ENCODE peak calls at places on chromosomes 5 and 9, in five cellular contexts. C, I, Q, V and H are unnamed samples.

GRCh38 chr9:4299006-4299795 is 667 bp downstream of the GLIS3 start:
- DNase-seq in C (peak), I (peak), Q (no peak), V (no peak), H (no peak)

GRCh38 chr5:178223828-178224335 is 8.7 kb downstream of the PHYKPL start:
- DNase-seq in C (no peak), I (no peak), Q (no peak), V (no peak), H (no peak)

GRCh38 chr9:90099262-90099982 is 494.6 kb downstream of the GADD45G start:
- DNase-seq in C (no peak), I (no peak), Q (peak), V (no peak), H (no peak)

GRCh38 chr9:124839612-124840299 is 13.5 kb upstream of the WDR38 start:
- DNase-seq in C (peak), I (no peak), Q (peak), V (no peak), H (no peak)

GRCh38 chr5:140833993-140834392 is at the start of gene PCDHA7:
- DNase-seq in C (peak), I (no peak), Q (no peak), V (no peak), H (no peak)

GRCh38 chr9:107397076-107398049 is 92.2 kb downstream of the KLF4 start:
- DNase-seq in C (peak), I (no peak), Q (no peak), V (no peak), H (peak)

GRCh38 chr5:34622046-34622435 is 34.1 kb upstream of the RAI14 start:
- DNase-seq in C (peak), I (no peak), Q (no peak), V (no peak), H (no peak)

GRCh38 chr9:137721899-137722298 is 103.1 kb downstream of the EHMT1 start:
- DNase-seq in C (no peak), I (no peak), Q (no peak), V (no peak), H (no peak)

GRCh38 chr9:99241106-99241505 is 19.0 kb downstream of the SEC61B start:
- DNase-seq in C (no peak), I (no peak), Q (peak), V (no peak), H (no peak)

GRCh38 chr9:82677086-82677485 is 385.9 kb downstream of the RASEF start:
- DNase-seq in C (no peak), I (no peak), Q (no peak), V (no peak), H (no peak)

GRCh38 chr5:72587909-72588308 is 80.7 kb upstream of the ZNF366 start:
- DNase-seq in C (no peak), I (no peak), Q (no peak), V (no peak), H (no peak)

GRCh38 chr5:115579747-115580173 is 22.5 kb downstream of the TICAM2 start:
- DNase-seq in C (peak), I (no peak), Q (no peak), V (no peak), H (no peak)

GRCh38 chr5:132427285-132428146 is 58.0 kb downstream of the SLC22A5 start:
- DNase-seq in C (peak), I (peak), Q (peak), V (no peak), H (peak)

GRCh38 chr9:90890146-90890545 is 88.5 kb downstream of the SYK start:
- DNase-seq in C (no peak), I (no peak), Q (no peak), V (no peak), H (no peak)

GRCh38 chr5:125926172-125926571 is 497.0 kb upstream of the GRAMD2B start:
- DNase-seq in C (no peak), I (no peak), Q (no peak), V (no peak), H (no peak)

GRCh38 chr9:97510797-97511761 is 9.6 kb downstream of the TMOD1 start:
- DNase-seq in C (peak), I (no peak), Q (no peak), V (no peak), H (no peak)

GRCh38 chr5:29143266-29143665 is 2050.2 kb upstream of the CDH6 start:
- DNase-seq in C (no peak), I (no peak), Q (no peak), V (no peak), H (no peak)

GRCh38 chr5:1505506-1506241 is 18.1 kb downstream of the LPCAT1 start:
- DNase-seq in C (peak), I (no peak), Q (no peak), V (no peak), H (no peak)

GRCh38 chr5:122419195-122419894 is 107.3 kb downstream of the SNCAIP start:
- DNase-seq in C (peak), I (no peak), Q (no peak), V (no peak), H (no peak)

GRCh38 chr9:70642421-70642820 is 228.0 kb upstream of the KLF9 start:
- DNase-seq in C (peak), I (no peak), Q (no peak), V (no peak), H (no peak)